ENCODE peak calls at places on chromosomes 6 and 20, in eight cellular contexts. G, Y, M, Z, B, Q, R and D are unnamed samples.

GRCh38 chr6:42410861-42411260 is 40.9 kb downstream of the TRERF1 start:
- DNase-seq in G (no peak), Y (no peak), M (no peak), Z (no peak), B (no peak), Q (no peak), R (no peak), D (no peak)

GRCh38 chr20:57092112-57092899 is 174.1 kb downstream of the BMP7 start:
- DNase-seq in G (peak), Y (peak), M (peak), Z (no peak), B (peak), Q (peak), R (peak), D (peak)

GRCh38 chr6:101011165-101011564 is 130.0 kb upstream of the ASCC3 start:
- DNase-seq in G (no peak), Y (no peak), M (no peak), Z (no peak), B (no peak), Q (no peak), R (peak), D (no peak)

GRCh38 chr20:56427797-56428196 is 15.7 kb downstream of the CASS4 start:
- DNase-seq in G (no peak), Y (no peak), M (no peak), Z (no peak), B (no peak), Q (no peak), R (no peak), D (no peak)

GRCh38 chr20:58584881-58585752 is 66.0 kb upstream of the STX16 start:
- DNase-seq in G (no peak), Y (no peak), M (peak), Z (no peak), B (no peak), Q (no peak), R (no peak), D (no peak)

GRCh38 chr6:20427856-20428255 is 26.2 kb downstream of the E2F3 start:
- DNase-seq in G (no peak), Y (no peak), M (no peak), Z (no peak), B (no peak), Q (no peak), R (no peak), D (no peak)

GRCh38 chr6:131978522-131978921 is 27.4 kb upstream of the CCN2 start:
- DNase-seq in G (no peak), Y (no peak), M (no peak), Z (no peak), B (no peak), Q (no peak), R (no peak), D (no peak)

GRCh38 chr6:3656076-3656475 is 95.4 kb downstream of the PXDC1 start:
- DNase-seq in G (no peak), Y (no peak), M (no peak), Z (no peak), B (no peak), Q (no peak), R (no peak), D (no peak)

GRCh38 chr6:17721671-17722070 is 14.9 kb upstream of the NUP153 start:
- DNase-seq in G (no peak), Y (no peak), M (no peak), Z (no peak), B (no peak), Q (no peak), R (no peak), D (no peak)

GRCh38 chr6:132192646-132193045 is 208.6 kb downstream of the MOXD1 start:
- DNase-seq in G (no peak), Y (no peak), M (no peak), Z (no peak), B (no peak), Q (no peak), R (no peak), D (no peak)

GRCh38 chr6:90285611-90286381 is 10.8 kb downstream of the BACH2 start:
- DNase-seq in G (peak), Y (peak), M (peak), Z (peak), B (peak), Q (peak), R (peak), D (peak)

GRCh38 chr6:125957845-125958244 is 1.3 kb downstream of the HINT3 start:
- DNase-seq in G (no peak), Y (peak), M (no peak), Z (no peak), B (no peak), Q (no peak), R (peak), D (no peak)

GRCh38 chr6:44002591-44003344 is 124.5 kb downstream of the MRPL14 start:
- DNase-seq in G (no peak), Y (peak), M (peak), Z (no peak), B (peak), Q (peak), R (peak), D (peak)

GRCh38 chr20:33791021-33791420 is 20.1 kb upstream of the CHMP4B start:
- DNase-seq in G (no peak), Y (no peak), M (no peak), Z (no peak), B (no peak), Q (no peak), R (no peak), D (no peak)

GRCh38 chr20:25011261-25011660 is 18.7 kb upstream of the APMAP start:
- DNase-seq in G (no peak), Y (no peak), M (peak), Z (no peak), B (no peak), Q (no peak), R (no peak), D (peak)
- TF ChIP-seq CTCF in G (no peak), Y (no peak), M (no peak), Z (no peak), B (no peak), Q (no peak), R (no peak), D (no peak)

GRCh38 chr6:88120635-88121034 is 45.5 kb downstream of the CNR1 start:
- DNase-seq in G (no peak), Y (no peak), M (no peak), Z (no peak), B (no peak), Q (no peak), R (no peak), D (no peak)
- TF ChIP-seq POLR2AphosphoS5 in G (no peak), Y (no peak), M (no peak), Z (no peak), B (no peak), Q (no peak), R (no peak), D (no peak)

DNA sequence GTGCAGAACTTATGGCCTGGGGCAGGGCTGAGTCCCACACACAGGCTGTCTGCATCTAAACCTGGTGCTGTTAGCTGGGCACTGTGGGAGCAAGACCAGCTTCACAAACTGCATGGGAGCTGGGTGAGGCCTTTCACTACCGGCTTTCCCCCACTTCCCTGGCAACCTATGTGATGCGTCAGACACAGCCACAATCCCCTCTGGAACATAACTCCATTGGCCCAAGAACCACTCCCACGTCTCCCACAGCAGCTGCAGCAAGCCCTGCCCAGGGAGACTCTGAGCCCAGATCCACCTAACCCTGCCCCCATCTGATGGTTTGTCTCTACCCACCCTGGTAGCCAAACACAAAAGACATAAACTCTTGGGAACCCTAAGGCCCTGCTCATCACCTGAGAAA is 9.3 kb downstream of the WDR27 start:
- DNase-seq in G (no peak), Y (no peak), M (no peak), Z (no peak), B (no peak), Q (no peak), R (no peak), D (no peak)
- H3K4me3 ChIP-seq in G (no peak), Y (no peak), M (no peak), Z (no peak), B (no peak), Q (no peak), R (no peak), D (no peak)

GRCh38 chr6:1790684-1791083 is 181.0 kb downstream of the FOXC1 start:
- DNase-seq in G (no peak), Y (no peak), M (no peak), Z (no peak), B (no peak), Q (no peak), R (no peak), D (no peak)

GRCh38 chr6:1795923-1796322 is 186.2 kb downstream of the FOXC1 start:
- DNase-seq in G (no peak), Y (no peak), M (no peak), Z (no peak), B (no peak), Q (no peak), R (no peak), D (no peak)

GRCh38 chr6:1789092-1789491 is 179.4 kb downstream of the FOXC1 start:
- DNase-seq in G (no peak), Y (no peak), M (no peak), Z (no peak), B (no peak), Q (no peak), R (no peak), D (no peak)

GRCh38 chr6:1796706-1797529 is 187.2 kb downstream of the FOXC1 start:
- DNase-seq in G (no peak), Y (no peak), M (no peak), Z (no peak), B (no peak), Q (no peak), R (peak), D (no peak)

DNA sequence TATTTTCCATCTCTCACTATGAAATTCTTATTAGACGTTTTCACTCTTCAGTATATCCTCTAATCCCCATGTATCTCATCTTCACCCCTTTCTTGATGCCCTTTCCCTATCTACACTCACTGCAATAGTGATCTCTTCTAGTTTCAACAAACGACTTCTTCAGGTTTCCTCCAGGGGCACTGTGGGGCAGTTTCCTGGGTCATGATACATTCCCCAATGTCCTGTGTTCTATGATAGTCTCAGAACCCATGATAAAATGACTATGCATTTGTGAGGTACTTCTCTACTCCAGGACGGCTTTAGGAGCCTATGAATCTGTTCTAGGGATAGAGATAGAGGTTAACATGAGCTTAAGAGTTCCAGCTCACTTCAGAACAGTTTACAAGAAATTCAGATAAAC is 183.3 kb downstream of the FOXC1 start:
- DNase-seq in G (peak), Y (no peak), M (no peak), Z (no peak), B (no peak), Q (no peak), R (peak), D (no peak)
- TF ChIP-seq CTCF in G (peak), Y (no peak), M (no peak), Z (peak), B (no peak), Q (peak), R (peak), D (no peak)

DNA sequence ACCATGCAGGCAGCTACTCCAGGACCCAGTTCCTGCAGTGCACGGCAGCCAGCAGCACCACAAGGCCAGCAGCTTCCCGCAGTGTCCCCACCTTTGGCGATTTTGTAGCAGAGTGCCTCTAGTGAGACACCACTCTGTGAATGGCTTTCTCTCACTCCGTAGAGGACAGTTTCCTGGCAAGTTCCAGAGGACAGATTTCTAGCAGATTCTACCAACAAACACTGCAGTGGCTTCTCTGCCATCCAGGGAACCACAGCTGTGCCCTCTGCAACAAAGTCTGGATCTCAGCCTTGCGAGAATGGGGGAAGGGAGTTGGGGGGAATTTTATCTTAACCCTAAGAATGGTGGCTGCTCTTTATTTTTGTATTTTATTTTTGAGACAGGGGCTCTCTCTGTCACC is 28.7 kb downstream of the SNHG17 start:
- DNase-seq in G (no peak), Y (no peak), M (no peak), Z (no peak), B (peak), Q (no peak), R (no peak), D (no peak)
- TF ChIP-seq POLR2AphosphoS5 in G (no peak), Y (no peak), M (no peak), Z (no peak), B (no peak), Q (no peak), R (no peak), D (no peak)

GRCh38 chr20:49608752-49609670 is 41.1 kb upstream of the PTGIS start:
- DNase-seq in G (peak), Y (peak), M (peak), Z (peak), B (peak), Q (peak), R (peak), D (peak)
- H3K4me3 ChIP-seq in G (no peak), Y (no peak), M (no peak), Z (no peak), B (no peak), Q (no peak), R (no peak), D (no peak)